ENCODE peak calls at places on chromosome 1, in four cellular contexts. P, O, X and L are unnamed samples.

GRCh38 chr1:180175806-180176205 is 21.1 kb downstream of the QSOX1 start:
- DNase-seq in O (no peak), P (no peak), X (no peak), L (no peak)

GRCh38 chr1:23424171-23424959 is at the start of gene TCEA3:
- DNase-seq in O (peak), X (no peak), P (no peak), L (no peak)

GRCh38 chr1:62325696-62326095 is 6.5 kb upstream of the KANK4 start:
- DNase-seq in O (no peak), X (no peak), P (no peak), L (no peak)

GRCh38 chr1:180921891-180922636 is 9.4 kb downstream of the KIAA1614 start:
- DNase-seq in X (no peak), P (no peak), O (no peak), L (no peak)

GRCh38 chr1:21280011-21280471 is 10.2 kb downstream of the ECE1 start:
- DNase-seq in X (no peak), O (no peak), P (no peak), L (no peak)

GRCh38 chr1:2530501-2531361 is 668 bp upstream of the HES5 start:
- DNase-seq in X (peak), O (no peak), P (peak), L (peak)

GRCh38 chr1:52364235-52364839 is 1.7 kb downstream of the CC2D1B start:
- DNase-seq in O (no peak), X (no peak), P (no peak), L (no peak)

GRCh38 chr1:207851696-207852095 is 59.2 kb downstream of the CD34 start:
- DNase-seq in P (no peak), O (no peak), X (no peak), L (no peak)

GRCh38 chr1:173297798-173298391 is 90.8 kb upstream of the TNFSF4 start:
- DNase-seq in O (no peak), X (no peak), P (no peak), L (no peak)

GRCh38 chr1:3030663-3031381 is 9.6 kb downstream of the ACTRT2 start:
- DNase-seq in P (no peak), X (no peak), O (no peak), L (no peak)